ENCODE peak calls at places on chromosomes 3 and 15, in seven cellular contexts. One of them, this sample, is unnamed. For H3K4me1, the result is how much of the 10 kb centered on the place peaks cover.

GRCh38 chr3:170038434-170039110 is 777 bp downstream of the GPR160 start:
- DNase-seq in MM.1S: peak
- DNase-seq in transverse colon: peak
- DNase-seq in neural progenitor cell: peak
- DNase-seq in IMR-90: no peak
- DNase-seq in OCI-LY7: peak
- DNase-seq in left ventricle myocardium inferior: no peak
- DNase-seq in this sample: peak

GRCh38 chr3:128319741-128320141 is 146.9 kb downstream of the DNAJB8 start:
- DNase-seq in MM.1S: no peak
- DNase-seq in transverse colon: no peak
- DNase-seq in left ventricle myocardium inferior: no peak
- DNase-seq in OCI-LY7: no peak
- DNase-seq in neural progenitor cell: no peak
- DNase-seq in IMR-90: no peak
- DNase-seq in this sample: no peak

GRCh38 chr15:48392356-48392755 is 61.1 kb downstream of the DUT start:
- DNase-seq in OCI-LY7: no peak
- DNase-seq in transverse colon: no peak
- DNase-seq in IMR-90: no peak
- DNase-seq in left ventricle myocardium inferior: peak
- DNase-seq in MM.1S: no peak
- DNase-seq in neural progenitor cell: no peak
- DNase-seq in this sample: no peak

GRCh38 chr3:36991923-36992805 is 767 bp downstream of the EPM2AIP1 start:
- DNase-seq in transverse colon: peak
- DNase-seq in IMR-90: peak
- DNase-seq in neural progenitor cell: peak
- DNase-seq in left ventricle myocardium inferior: no peak
- DNase-seq in OCI-LY7: peak
- DNase-seq in MM.1S: peak
- DNase-seq in this sample: peak

GRCh38 chr3:171829841-171830559 is 13.1 kb upstream of the TMEM212 start:
- DNase-seq in left ventricle myocardium inferior: peak
- DNase-seq in transverse colon: peak
- DNase-seq in MM.1S: peak
- DNase-seq in IMR-90: peak
- DNase-seq in OCI-LY7: peak
- DNase-seq in neural progenitor cell: peak
- DNase-seq in this sample: peak

GRCh38 chr3:81760215-81760614 is 1.2 kb downstream of the GBE1 start:
- DNase-seq in MM.1S: no peak
- DNase-seq in OCI-LY7: no peak
- DNase-seq in left ventricle myocardium inferior: no peak
- DNase-seq in IMR-90: no peak
- DNase-seq in transverse colon: no peak
- DNase-seq in neural progenitor cell: no peak
- DNase-seq in this sample: no peak

GRCh38 chr15:45795487-45796069 is 160.7 kb downstream of the SQOR start:
- DNase-seq in left ventricle myocardium inferior: no peak
- DNase-seq in transverse colon: peak
- DNase-seq in OCI-LY7: peak
- DNase-seq in MM.1S: peak
- DNase-seq in neural progenitor cell: peak
- DNase-seq in IMR-90: peak
- DNase-seq in this sample: peak

GRCh38 chr3:190279690-190280089 is 42.6 kb downstream of the CLDN1 start:
- DNase-seq in neural progenitor cell: no peak
- DNase-seq in MM.1S: no peak
- DNase-seq in OCI-LY7: no peak
- DNase-seq in left ventricle myocardium inferior: no peak
- DNase-seq in IMR-90: no peak
- DNase-seq in transverse colon: no peak
- DNase-seq in this sample: no peak

GRCh38 chr15:25684521-25685215 is 178.5 kb downstream of the ATP10A start:
- DNase-seq in OCI-LY7: no peak
- DNase-seq in IMR-90: peak
- DNase-seq in left ventricle myocardium inferior: no peak
- DNase-seq in transverse colon: no peak
- DNase-seq in MM.1S: no peak
- DNase-seq in neural progenitor cell: no peak
- DNase-seq in this sample: no peak

GRCh38 chr15:99438691-99439523 is 126.9 kb upstream of the MEF2A start:
- DNase-seq in MM.1S: no peak
- DNase-seq in left ventricle myocardium inferior: no peak
- DNase-seq in neural progenitor cell: peak
- DNase-seq in OCI-LY7: no peak
- DNase-seq in IMR-90: no peak
- DNase-seq in transverse colon: peak
- DNase-seq in this sample: peak

GRCh38 chr15:98412852-98413251 is 235.5 kb upstream of the IGF1R start:
- DNase-seq in MM.1S: no peak
- DNase-seq in left ventricle myocardium inferior: no peak
- DNase-seq in neural progenitor cell: no peak
- DNase-seq in transverse colon: no peak
- DNase-seq in OCI-LY7: no peak
- DNase-seq in IMR-90: no peak
- DNase-seq in this sample: no peak

GRCh38 chr3:126422571-126423091 is 27.9 kb downstream of the CFAP100 start:
- DNase-seq in OCI-LY7: no peak
- DNase-seq in IMR-90: no peak
- DNase-seq in MM.1S: no peak
- DNase-seq in neural progenitor cell: no peak
- DNase-seq in transverse colon: no peak
- DNase-seq in left ventricle myocardium inferior: no peak
- DNase-seq in this sample: no peak

DNA sequence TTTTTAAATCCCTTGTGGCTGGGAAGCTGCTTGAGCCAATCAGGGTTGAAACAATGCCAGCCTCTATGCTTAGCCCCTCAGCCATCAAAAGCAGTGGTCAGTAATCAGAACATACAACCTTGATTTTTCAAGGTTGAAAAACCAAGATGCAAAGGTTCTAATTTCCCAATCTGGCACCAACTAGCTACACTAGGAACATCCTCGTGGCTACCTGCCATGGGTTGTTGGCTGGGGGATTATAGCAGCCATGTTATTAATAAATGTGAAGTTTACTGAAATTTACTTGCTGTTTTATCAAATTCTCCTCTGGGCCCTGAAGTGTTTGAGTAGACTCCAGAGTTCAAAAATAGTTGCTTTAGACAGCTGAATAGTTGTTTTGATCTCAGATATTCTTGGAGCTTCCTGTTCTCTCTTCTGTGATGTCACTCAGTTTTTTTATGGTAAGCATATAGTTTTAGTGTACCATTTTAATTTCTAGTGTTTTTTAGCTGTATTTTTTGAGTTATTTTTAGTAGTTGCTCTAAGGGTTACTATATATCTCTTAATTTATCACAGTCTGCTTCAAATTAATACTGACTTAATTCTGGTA is 31.9 kb downstream of the PCCB start:
- DNase-seq in transverse colon: no peak
- DNase-seq in left ventricle myocardium inferior: no peak
- DNase-seq in IMR-90: no peak
- DNase-seq in OCI-LY7: peak
- DNase-seq in MM.1S: peak
- DNase-seq in neural progenitor cell: no peak
- DNase-seq in this sample: no peak
- H3K4me1 ChIP-seq in transverse colon: under half
- H3K4me1 ChIP-seq in left ventricle myocardium inferior: under half
- H3K4me1 ChIP-seq in IMR-90: under half
- H3K4me1 ChIP-seq in OCI-LY7: under half
- H3K4me1 ChIP-seq in MM.1S: under half
- H3K4me1 ChIP-seq in neural progenitor cell: under half
- H3K4me1 ChIP-seq in this sample: under half

GRCh38 chr3:10187295-10187876 is 22.7 kb downstream of the IRAK2 start:
- DNase-seq in MM.1S: no peak
- DNase-seq in left ventricle myocardium inferior: no peak
- DNase-seq in IMR-90: no peak
- DNase-seq in neural progenitor cell: no peak
- DNase-seq in transverse colon: no peak
- DNase-seq in OCI-LY7: no peak
- DNase-seq in this sample: no peak
- H3K4me1 ChIP-seq in MM.1S: under half
- H3K4me1 ChIP-seq in left ventricle myocardium inferior: half or more
- H3K4me1 ChIP-seq in IMR-90: under half
- H3K4me1 ChIP-seq in neural progenitor cell: under half
- H3K4me1 ChIP-seq in transverse colon: under half
- H3K4me1 ChIP-seq in OCI-LY7: half or more
- H3K4me1 ChIP-seq in this sample: under half

GRCh38 chr3:16055606-16056209 is 118.8 kb upstream of the GALNT15 start:
- DNase-seq in MM.1S: no peak
- DNase-seq in neural progenitor cell: no peak
- DNase-seq in IMR-90: no peak
- DNase-seq in transverse colon: no peak
- DNase-seq in left ventricle myocardium inferior: no peak
- DNase-seq in OCI-LY7: no peak
- DNase-seq in this sample: no peak

GRCh38 chr3:16050641-16051467 is 123.6 kb upstream of the GALNT15 start:
- DNase-seq in left ventricle myocardium inferior: peak
- DNase-seq in OCI-LY7: no peak
- DNase-seq in IMR-90: no peak
- DNase-seq in neural progenitor cell: no peak
- DNase-seq in MM.1S: no peak
- DNase-seq in transverse colon: no peak
- DNase-seq in this sample: no peak

GRCh38 chr3:16056210-16056607 is 118.3 kb upstream of the GALNT15 start:
- DNase-seq in transverse colon: peak
- DNase-seq in IMR-90: no peak
- DNase-seq in OCI-LY7: no peak
- DNase-seq in left ventricle myocardium inferior: no peak
- DNase-seq in MM.1S: no peak
- DNase-seq in neural progenitor cell: no peak
- DNase-seq in this sample: peak

GRCh38 chr3:16052964-16053363 is 121.5 kb upstream of the GALNT15 start:
- DNase-seq in MM.1S: no peak
- DNase-seq in transverse colon: no peak
- DNase-seq in neural progenitor cell: no peak
- DNase-seq in left ventricle myocardium inferior: no peak
- DNase-seq in OCI-LY7: no peak
- DNase-seq in IMR-90: no peak
- DNase-seq in this sample: peak

DNA sequence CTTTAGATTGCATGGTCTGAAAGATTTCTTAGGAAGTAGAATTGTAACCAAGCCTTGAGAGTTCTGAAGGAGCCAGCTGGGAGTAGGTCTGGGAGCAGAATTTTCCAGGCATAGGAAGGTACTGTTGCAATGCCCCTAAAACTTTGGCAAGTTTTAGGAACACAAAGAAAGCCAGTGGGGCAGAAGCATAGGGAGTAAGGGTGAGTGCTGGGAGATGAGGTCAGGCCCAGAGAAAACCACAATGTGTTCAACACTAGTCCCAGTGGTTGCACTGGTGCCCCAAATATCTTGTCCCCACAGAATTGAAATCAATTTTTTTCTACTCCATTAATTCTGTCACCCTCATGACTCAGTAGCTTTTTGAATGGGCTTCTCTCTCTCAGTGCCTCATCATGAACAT is 120.7 kb upstream of the GALNT15 start:
- DNase-seq in MM.1S: no peak
- DNase-seq in left ventricle myocardium inferior: no peak
- DNase-seq in OCI-LY7: no peak
- DNase-seq in neural progenitor cell: no peak
- DNase-seq in IMR-90: no peak
- DNase-seq in transverse colon: no peak
- DNase-seq in this sample: no peak
- H3K4me1 ChIP-seq in MM.1S: under half
- H3K4me1 ChIP-seq in left ventricle myocardium inferior: under half
- H3K4me1 ChIP-seq in OCI-LY7: under half
- H3K4me1 ChIP-seq in neural progenitor cell: under half
- H3K4me1 ChIP-seq in IMR-90: under half
- H3K4me1 ChIP-seq in transverse colon: under half
- H3K4me1 ChIP-seq in this sample: under half

DNA sequence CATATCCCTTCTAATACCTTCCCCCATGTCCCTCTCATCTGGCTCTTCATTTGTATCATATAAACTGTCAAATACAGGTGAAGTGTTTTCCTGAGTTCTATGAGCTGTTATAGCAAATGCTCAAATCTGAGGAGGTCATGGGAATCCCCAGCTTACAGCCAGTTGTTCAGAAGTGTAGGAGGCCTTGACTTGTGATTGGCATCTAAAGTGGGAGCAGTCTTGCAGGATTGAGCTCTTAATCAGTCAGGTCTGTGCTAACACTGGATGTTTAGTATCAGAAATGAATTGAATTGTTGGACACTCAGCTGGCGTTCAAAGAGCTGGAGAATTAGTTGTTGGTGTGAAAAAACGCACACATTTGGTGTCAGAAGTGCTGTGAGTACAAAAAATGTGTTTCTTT is 64.9 kb downstream of the IFT57 start:
- DNase-seq in left ventricle myocardium inferior: no peak
- DNase-seq in OCI-LY7: no peak
- DNase-seq in MM.1S: no peak
- DNase-seq in neural progenitor cell: no peak
- DNase-seq in IMR-90: no peak
- DNase-seq in transverse colon: no peak
- DNase-seq in this sample: no peak
- H3K4me1 ChIP-seq in left ventricle myocardium inferior: under half
- H3K4me1 ChIP-seq in OCI-LY7: under half
- H3K4me1 ChIP-seq in MM.1S: under half
- H3K4me1 ChIP-seq in neural progenitor cell: under half
- H3K4me1 ChIP-seq in IMR-90: under half
- H3K4me1 ChIP-seq in transverse colon: under half
- H3K4me1 ChIP-seq in this sample: under half

This sample was measured in mesenchymal stem cell.